ENCODE peak calls at places on chromosomes 11 and 22, in eight cellular contexts. W is heart left ventricle; I is H54; O is effector CD4-positive, alpha-beta T cell; D is type B pancreatic cell; F is activated T-helper 9 cell treated with anti-CD3 and anti-CD28 coated beads, Interleukin-2, amount 50 U/mL, for 16 hours; E is naive thymus-derived CD4-positive, alpha-beta T cell; C is stimulated activated CD4-positive, alpha-beta T cell treated with anti-CD3 and anti-CD28 coated beads, Interleukin-4, amount 100 ng/mL, for 24 hours. H is an unnamed sample.

GRCh38 chr11:1349074-1349931 is 39.9 kb upstream of the TOLLIP start:
- DNase-seq in W (no peak), O (no peak), E (no peak), I (no peak), D (no peak), F (no peak), C (no peak), H (no peak)

GRCh38 chr22:30905696-30906341 is 62.8 kb downstream of the MORC2 start:
- DNase-seq in F (no peak), I (no peak), D (peak; percentile 60), C (no peak), O (no peak), W (no peak), E (no peak), H (no peak)

GRCh38 chr11:36631704-36632287 is 33.8 kb upstream of the RAG2 start:
- DNase-seq in O (no peak), E (no peak), D (no peak), I (no peak), C (no peak), W (no peak), F (no peak), H (no peak)

GRCh38 chr11:103055174-103055890 is 36.6 kb downstream of the DCUN1D5 start:
- DNase-seq in O (no peak), I (no peak), E (no peak), W (no peak), F (no peak), D (no peak), C (no peak), H (no peak)

GRCh38 chr11:126834573-126834972 is 166.0 kb downstream of the KIRREL3 start:
- DNase-seq in O (no peak), I (no peak), C (no peak), W (no peak), D (no peak), F (no peak), E (no peak), H (no peak)

GRCh38 chr11:10930961-10931760 is 73.3 kb upstream of the ZBED5 start:
- DNase-seq in C (peak; percentile 28), D (peak; percentile 85), E (no peak), F (peak; percentile 18), I (peak; percentile 48), O (peak; percentile 18), W (peak; percentile 80), H (peak; percentile 33)

GRCh38 chr22:17264321-17265052 is 45.3 kb upstream of the ADA2 start:
- DNase-seq in W (peak; percentile 44), E (no peak), D (no peak), C (no peak), O (no peak), F (no peak), I (no peak), H (no peak)

GRCh38 chr22:27993774-27994350 is 74.8 kb upstream of the PITPNB start:
- DNase-seq in D (no peak), E (no peak), O (no peak), F (no peak), W (no peak), I (no peak), C (no peak), H (no peak)